ENCODE peak calls at places on chromosomes 11 and 22, in five cellular contexts. C, X, E, F and L are unnamed samples.

GRCh38 chr11:124938970-124939369 is 3.1 kb upstream of the HEPACAM start:
- DNase-seq in X (no peak), E (no peak), F (no peak), C (no peak), L (no peak)

GRCh38 chr11:19597876-19598275 is 114.8 kb upstream of the NAV2 start:
- DNase-seq in C (no peak), F (no peak), X (no peak), E (peak), L (peak)

GRCh38 chr22:22458387-22458786 is 50.2 kb downstream of the ZNF280B start:
- DNase-seq in X (no peak), C (no peak), E (no peak), F (no peak), L (no peak)

GRCh38 chr11:88434333-88434976 is 96.9 kb upstream of the CTSC start:
- DNase-seq in X (no peak), E (peak), F (no peak), C (no peak), L (no peak)

GRCh38 chr11:30889116-30889765 is 303.1 kb upstream of the MPPED2 start:
- DNase-seq in C (peak), F (no peak), E (no peak), X (no peak), L (peak)

GRCh38 chr11:65766535-65766934 is 14.2 kb downstream of the AP5B1 start:
- DNase-seq in E (no peak), F (no peak), X (no peak), C (peak), L (peak)

GRCh38 chr11:21654091-21654490 is 538.8 kb upstream of the ANO5 start:
- DNase-seq in F (no peak), X (peak), C (no peak), E (no peak), L (no peak)

GRCh38 chr11:9065614-9066431 is 25.6 kb downstream of the SCUBE2 start:
- DNase-seq in X (no peak), F (no peak), E (no peak), C (peak), L (peak)

GRCh38 chr11:22415481-22415880 is 77.3 kb downstream of the SLC17A6 start:
- DNase-seq in F (no peak), X (no peak), C (no peak), E (no peak), L (no peak)

GRCh38 chr11:68990995-68991780 is 10.4 kb upstream of the MRGPRD start:
- DNase-seq in F (no peak), C (no peak), X (no peak), E (peak), L (no peak)

GRCh38 chr11:17775035-17775348 is 40.4 kb downstream of the KCNC1 start:
- DNase-seq in F (no peak), E (no peak), C (no peak), X (no peak), L (no peak)

GRCh38 chr22:17910561-17911311 is 113.6 kb downstream of the MICAL3 start:
- DNase-seq in F (no peak), E (peak), C (peak), X (no peak), L (peak)

GRCh38 chr11:61491736-61492395 is 16.7 kb upstream of the LRRC10B start:
- DNase-seq in F (no peak), X (no peak), C (no peak), E (no peak), L (no peak)

GRCh38 chr22:37746366-37747089 is 49.7 kb downstream of the TRIOBP start:
- DNase-seq in C (no peak), F (no peak), E (no peak), X (peak), L (no peak)

GRCh38 chr11:118398797-118399564 is 2.4 kb upstream of the ATP5MG start:
- DNase-seq in E (no peak), X (no peak), F (no peak), C (peak), L (peak)

GRCh38 chr11:35682230-35683195 is 19.9 kb downstream of the TRIM44 start:
- DNase-seq in F (no peak), C (no peak), X (no peak), E (no peak), L (no peak)

GRCh38 chr22:45564349-45565030 is 61.8 kb downstream of the FBLN1 start:
- DNase-seq in X (no peak), F (no peak), C (no peak), E (no peak), L (no peak)

GRCh38 chr11:2387266-2387982 is 10.3 kb downstream of the CD81 start:
- DNase-seq in X (no peak), E (no peak), F (no peak), C (peak), L (peak)

GRCh38 chr11:96341237-96342130 is 1.5 kb downstream of the MAML2 start:
- DNase-seq in E (peak), C (peak), X (peak), F (no peak), L (peak)

DNA sequence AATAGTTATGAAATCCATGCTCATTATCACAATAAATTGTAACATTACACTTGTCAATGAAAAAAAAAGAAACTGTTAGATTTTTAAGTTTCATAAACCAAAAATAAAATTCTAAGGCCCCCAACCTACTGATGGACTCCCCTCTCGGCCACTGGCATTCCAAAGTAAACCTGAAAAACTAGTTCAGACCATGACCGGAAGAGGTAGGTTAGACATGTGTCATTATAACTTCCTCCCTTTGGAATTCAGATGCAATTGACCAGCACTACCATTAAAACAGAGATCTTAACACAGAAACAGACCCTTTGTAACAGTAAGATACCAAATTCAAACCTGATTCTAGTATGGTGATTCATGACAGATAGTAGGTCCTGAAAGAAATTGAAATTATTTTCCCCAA is 12.9 kb downstream of the OR10A6 start:
- DNase-seq in E (no peak), C (no peak), F (no peak), X (no peak), L (no peak)
- H4K8ac ChIP-seq in E (no peak), C (no peak), F (no peak), X (no peak), L (no peak)

GRCh38 chr11:95248666-95249467 is 17.9 kb upstream of the SESN3 start:
- DNase-seq in E (peak), X (no peak), C (no peak), F (no peak), L (no peak)
- H4K91ac ChIP-seq in E (no peak), X (peak), C (no peak), F (no peak), L (no peak)

GRCh38 chr11:25981998-25982397 is 349.9 kb upstream of the ANO3 start:
- DNase-seq in C (peak), E (no peak), F (no peak), X (peak), L (peak)

DNA sequence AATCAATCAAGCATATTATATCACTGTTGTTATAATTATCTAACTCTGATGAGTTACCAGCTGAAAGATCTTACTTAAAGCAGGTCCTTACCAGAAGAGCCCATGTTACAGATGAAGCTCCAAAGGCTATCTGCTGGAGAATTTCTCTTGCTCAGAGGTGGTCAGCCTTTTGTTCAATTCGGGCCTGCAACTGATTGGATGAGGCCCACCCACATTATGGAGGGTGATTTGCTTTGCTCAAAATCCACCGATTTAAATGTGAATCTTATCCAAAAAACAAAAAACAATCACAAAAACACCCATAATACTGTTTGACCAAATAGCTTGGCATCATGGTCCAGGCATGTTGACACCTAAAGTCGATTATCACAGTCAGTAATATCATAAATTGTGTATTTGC is 348.6 kb upstream of the ANO3 start:
- DNase-seq in X (no peak), E (no peak), F (no peak), C (no peak), L (no peak)
- H2AK5ac ChIP-seq in X (no peak), E (no peak), F (no peak), C (no peak), L (no peak)

DNA sequence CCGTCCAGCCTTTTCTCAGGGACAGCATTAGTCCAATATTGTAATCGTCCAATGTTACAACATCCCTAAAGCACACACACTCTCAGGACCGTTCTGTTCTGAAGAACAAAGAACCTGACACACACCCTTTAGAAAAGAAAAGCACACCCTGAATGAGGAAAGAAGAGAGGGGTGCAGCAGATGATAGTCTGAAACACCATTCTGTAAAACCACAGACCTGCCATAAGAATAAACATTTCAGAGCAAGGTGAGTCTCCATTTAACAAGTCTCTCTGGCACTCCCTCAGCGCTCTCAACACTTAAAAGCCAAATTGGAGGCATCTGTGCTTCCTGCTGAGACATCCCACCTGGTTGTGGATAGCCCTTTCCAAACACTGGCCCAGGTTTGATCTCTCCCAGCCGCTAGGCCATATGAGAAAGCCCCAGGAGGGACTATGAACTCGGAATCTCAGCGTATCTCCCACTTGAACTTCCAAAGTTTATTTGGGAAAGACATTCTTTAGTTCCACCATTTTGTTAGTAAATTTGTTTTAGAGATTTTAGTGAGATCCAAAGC is 36.3 kb downstream of the ETS1 start:
- DNase-seq in E (no peak), X (no peak), C (no peak), F (no peak), L (no peak)
- H4K8ac ChIP-seq in E (no peak), X (no peak), C (no peak), F (no peak), L (no peak)

GRCh38 chr11:107457205-107457557 is 444 bp downstream of the CWF19L2 start:
- DNase-seq in E (no peak), C (peak), X (no peak), F (no peak), L (no peak)
- H4K91ac ChIP-seq in E (no peak), C (peak), X (no peak), F (no peak), L (no peak)

GRCh38 chr22:26464312-26464711 is 19.3 kb downstream of the HPS4 start:
- DNase-seq in F (no peak), E (no peak), X (no peak), C (no peak), L (no peak)

GRCh38 chr22:26461188-26461810 is 22.3 kb downstream of the HPS4 start:
- DNase-seq in X (peak), E (peak), C (peak), F (peak), L (peak)

GRCh38 chr22:26462971-26463661 is 20.5 kb downstream of the HPS4 start:
- DNase-seq in F (no peak), X (no peak), E (no peak), C (peak), L (no peak)

GRCh38 chr22:26462051-26462450 is 21.5 kb downstream of the HPS4 start:
- DNase-seq in C (no peak), X (no peak), E (no peak), F (no peak), L (no peak)

DNA sequence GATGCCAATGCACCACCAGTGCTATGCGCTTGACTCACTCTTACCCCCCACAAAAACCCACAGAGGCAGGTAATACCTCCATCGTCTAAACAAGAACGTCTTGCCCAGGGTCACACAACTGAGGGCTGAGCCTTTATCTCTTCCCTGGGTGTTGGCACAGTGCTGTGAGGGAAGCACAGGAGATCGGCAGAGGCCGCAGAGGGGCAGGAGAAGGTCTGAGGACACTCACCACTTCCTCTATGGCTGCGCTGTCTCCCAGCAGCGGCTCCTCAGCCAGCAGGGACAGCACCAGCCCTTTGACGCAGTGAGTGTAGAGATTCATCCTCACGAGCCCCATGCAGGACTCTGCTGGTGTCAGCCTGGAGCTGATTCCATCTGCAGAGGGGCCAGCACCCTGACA is 19.9 kb downstream of the HPS4 start:
- DNase-seq in X (no peak), C (no peak), E (no peak), F (no peak), L (no peak)
- H2AK5ac ChIP-seq in X (no peak), C (no peak), E (no peak), F (no peak), L (no peak)